ENCODE peak calls at places on chromosomes 7 and 10, in four cellular contexts. One of them, this sample, is unnamed.
A peak's percentile ranks its signal among the peaks of the same experiment; 100 is the strongest.

GRCh38 chr10:28177944-28178637 is 124.8 kb downstream of the MPP7 start:
- DNase-seq in K562: no peak
- DNase-seq in GM12878: no peak
- DNase-seq in SK-N-SH: no peak
- DNase-seq in this sample: no peak

GRCh38 chr10:114506874-114507385 is 102.6 kb upstream of the AFAP1L2 start:
- DNase-seq in SK-N-SH: no peak
- DNase-seq in K562: no peak
- DNase-seq in GM12878: no peak
- DNase-seq in this sample: no peak

GRCh38 chr7:154584352-154585252 is 418.3 kb downstream of the PAXIP1 start:
- DNase-seq in GM12878: no peak
- DNase-seq in K562: peak; percentile 29
- DNase-seq in SK-N-SH: peak; percentile 56
- DNase-seq in this sample: no peak

GRCh38 chr7:44327981-44328380 is 2.6 kb upstream of the CAMK2B start:
- DNase-seq in K562: no peak
- DNase-seq in GM12878: no peak
- DNase-seq in SK-N-SH: peak; percentile 46
- DNase-seq in this sample: no peak

GRCh38 chr10:28910960-28911359 is 233.6 kb downstream of the BAMBI start:
- DNase-seq in SK-N-SH: no peak
- DNase-seq in K562: no peak
- DNase-seq in GM12878: no peak
- DNase-seq in this sample: no peak

GRCh38 chr7:108455833-108456677 is at the start of gene NRCAM:
- DNase-seq in SK-N-SH: peak; percentile 99
- DNase-seq in GM12878: no peak
- DNase-seq in K562: peak; percentile 50
- DNase-seq in this sample: no peak

GRCh38 chr10:100888957-100889356 is 23.8 kb upstream of the SLF2 start:
- DNase-seq in K562: no peak
- DNase-seq in GM12878: no peak
- DNase-seq in SK-N-SH: no peak
- DNase-seq in this sample: no peak

GRCh38 chr10:22053048-22053447 is 49.5 kb upstream of the DNAJC1 start:
- DNase-seq in K562: no peak
- DNase-seq in GM12878: no peak
- DNase-seq in SK-N-SH: no peak
- DNase-seq in this sample: peak; percentile 49

GRCh38 chr10:50561266-50561665 is 62.5 kb downstream of the SGMS1 start:
- DNase-seq in K562: no peak
- DNase-seq in GM12878: no peak
- DNase-seq in SK-N-SH: no peak
- DNase-seq in this sample: no peak

GRCh38 chr7:100122568-100122967 is 3.1 kb downstream of the CNPY4 start:
- DNase-seq in K562: peak; percentile 71
- DNase-seq in SK-N-SH: no peak
- DNase-seq in GM12878: no peak
- DNase-seq in this sample: no peak
- TF ChIP-seq NFIC in K562: peak; percentile 92
- TF ChIP-seq NFIC in SK-N-SH: no peak
- TF ChIP-seq NFIC in GM12878: no peak
- TF ChIP-seq NFIC in this sample: peak; percentile 2

DNA sequence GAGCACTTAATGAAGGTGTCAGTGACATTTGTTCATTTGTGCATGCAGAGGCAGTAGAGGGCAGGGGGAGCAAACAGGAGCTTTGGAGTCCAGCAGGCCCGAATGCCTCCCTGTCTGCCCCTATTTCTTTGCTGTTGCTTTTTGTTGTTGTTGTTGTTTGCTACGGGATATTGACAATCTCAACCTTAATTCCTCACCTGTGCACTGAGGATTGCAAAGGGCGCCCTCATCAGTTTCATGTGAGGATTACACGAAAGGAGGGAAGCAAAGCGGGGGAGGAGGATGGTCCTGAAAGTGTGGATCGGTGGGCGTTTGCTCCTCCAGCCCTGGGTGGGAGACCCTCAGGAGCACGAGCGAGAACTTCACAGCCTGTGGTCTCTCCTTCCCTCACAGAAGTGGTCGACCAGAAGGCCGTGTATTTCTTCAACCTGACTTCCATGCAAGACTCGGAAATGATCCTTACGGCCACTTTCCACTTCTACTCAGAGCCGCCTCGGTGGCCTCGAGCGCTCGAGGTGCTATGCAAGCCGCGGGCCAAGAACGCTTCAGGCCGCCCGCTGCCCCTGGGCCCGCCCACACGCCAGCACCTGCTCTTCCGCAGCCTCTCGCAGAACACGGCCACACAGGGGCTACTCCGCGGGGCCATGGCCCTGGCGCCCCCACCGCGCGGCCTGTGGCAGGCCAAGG is 9.5 kb downstream of the GDF10 start:
- DNase-seq in SK-N-SH: peak; percentile 58
- DNase-seq in K562: no peak
- DNase-seq in GM12878: no peak
- DNase-seq in this sample: no peak
- TF ChIP-seq NFIC in SK-N-SH: no peak
- TF ChIP-seq NFIC in K562: no peak
- TF ChIP-seq NFIC in GM12878: no peak
- TF ChIP-seq NFIC in this sample: no peak

GRCh38 chr7:17772581-17773288 is 167.6 kb downstream of the SNX13 start:
- DNase-seq in SK-N-SH: no peak
- DNase-seq in K562: no peak
- DNase-seq in GM12878: no peak
- DNase-seq in this sample: peak; percentile 5

GRCh38 chr7:17774701-17775288 is 165.5 kb downstream of the SNX13 start:
- DNase-seq in SK-N-SH: no peak
- DNase-seq in GM12878: no peak
- DNase-seq in K562: no peak
- DNase-seq in this sample: no peak

GRCh38 chr7:17774248-17774647 is 166.0 kb downstream of the SNX13 start:
- DNase-seq in GM12878: no peak
- DNase-seq in K562: peak; percentile 19
- DNase-seq in SK-N-SH: no peak
- DNase-seq in this sample: no peak

GRCh38 chr7:17771901-17772408 is 168.3 kb downstream of the SNX13 start:
- DNase-seq in GM12878: no peak
- DNase-seq in K562: no peak
- DNase-seq in SK-N-SH: no peak
- DNase-seq in this sample: no peak

DNA sequence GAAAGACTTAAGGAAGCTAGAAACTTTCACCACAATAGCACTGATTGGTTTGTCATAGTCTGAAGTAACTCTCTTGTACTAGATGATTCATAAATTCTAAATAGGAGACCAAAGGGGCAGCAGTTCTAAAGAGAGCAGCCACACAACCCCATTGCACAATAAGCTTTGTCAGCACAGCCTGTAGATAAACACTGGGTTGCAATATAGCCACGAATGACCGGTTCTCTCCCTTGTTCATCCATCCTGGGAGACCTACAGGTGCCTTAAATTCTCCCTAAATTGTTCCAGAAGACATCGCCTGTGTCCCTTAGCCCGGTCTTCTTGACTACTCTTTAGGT is 167.0 kb downstream of the SNX13 start:
- DNase-seq in GM12878: no peak
- DNase-seq in SK-N-SH: no peak
- DNase-seq in K562: no peak
- DNase-seq in this sample: peak; percentile 70
- TF ChIP-seq NFIC in GM12878: no peak
- TF ChIP-seq NFIC in SK-N-SH: no peak
- TF ChIP-seq NFIC in K562: no peak
- TF ChIP-seq NFIC in this sample: no peak

DNA sequence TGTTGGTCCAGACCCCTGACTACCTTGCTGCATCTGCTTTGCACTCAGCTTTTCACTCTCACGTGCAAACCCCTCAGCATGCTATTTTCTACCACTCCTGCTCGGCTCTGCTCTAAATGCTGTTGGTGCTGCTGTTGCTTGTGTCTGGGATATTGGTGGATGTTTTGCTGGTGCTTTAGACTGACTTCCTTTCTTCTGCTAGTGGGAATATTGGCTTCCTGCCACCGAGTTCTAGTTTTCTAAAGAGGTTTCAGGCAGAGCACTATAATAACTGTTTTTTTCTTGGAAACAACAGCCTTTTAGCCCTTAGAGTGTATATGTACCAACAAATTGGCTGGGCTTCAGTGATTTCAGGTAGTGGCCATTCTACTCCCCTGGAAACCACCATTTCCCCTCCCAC is 27.8 kb downstream of the TMEM236 start:
- DNase-seq in SK-N-SH: no peak
- DNase-seq in K562: no peak
- DNase-seq in GM12878: no peak
- DNase-seq in this sample: no peak
- TF ChIP-seq NFIC in SK-N-SH: no peak
- TF ChIP-seq NFIC in K562: no peak
- TF ChIP-seq NFIC in GM12878: no peak
- TF ChIP-seq NFIC in this sample: no peak

GRCh38 chr7:152176797-152177196 is 151.3 kb downstream of the GALNT11 start:
- DNase-seq in K562: no peak
- DNase-seq in SK-N-SH: no peak
- DNase-seq in GM12878: peak; percentile 55
- DNase-seq in this sample: no peak

GRCh38 chr7:152177696-152178404 is 152.4 kb downstream of the GALNT11 start:
- DNase-seq in GM12878: no peak
- DNase-seq in SK-N-SH: no peak
- DNase-seq in K562: no peak
- DNase-seq in this sample: no peak

GRCh38 chr7:152178405-152179058 is 153.1 kb downstream of the GALNT11 start:
- DNase-seq in K562: no peak
- DNase-seq in SK-N-SH: no peak
- DNase-seq in GM12878: no peak
- DNase-seq in this sample: no peak

DNA sequence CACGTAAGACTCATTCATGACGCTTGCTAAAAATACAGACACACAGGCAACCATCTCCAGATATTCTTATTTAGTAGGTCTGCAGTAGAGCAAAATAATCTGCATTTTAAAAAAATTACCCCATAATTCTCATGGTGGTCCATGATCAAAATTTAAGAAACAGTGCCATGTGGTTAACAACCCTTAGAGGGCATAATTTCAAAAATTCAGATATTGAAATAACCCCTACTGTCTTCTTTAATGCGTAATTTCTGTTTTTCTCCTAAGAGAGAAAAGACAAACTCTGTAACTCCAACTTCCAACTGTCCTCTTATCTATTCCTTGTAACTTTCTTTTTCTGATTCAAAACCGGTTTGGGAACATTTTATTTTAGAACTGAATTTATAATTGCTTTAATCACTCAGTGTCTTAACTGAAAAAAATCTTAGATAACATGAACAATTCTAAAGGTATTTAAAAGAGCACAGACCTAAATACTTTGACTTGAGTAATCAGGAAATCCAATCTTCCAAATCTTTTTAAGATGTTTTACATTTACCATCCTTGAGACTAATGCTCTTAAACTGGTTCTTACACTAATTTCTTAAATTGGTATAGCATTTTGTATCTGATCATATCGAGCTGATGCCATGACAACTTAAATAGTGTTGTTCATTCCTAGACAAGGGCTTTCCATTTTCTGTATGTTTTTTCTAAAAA is 148.0 kb downstream of the GALNT11 start:
- DNase-seq in GM12878: no peak
- DNase-seq in K562: no peak
- DNase-seq in SK-N-SH: no peak
- DNase-seq in this sample: no peak
- TF ChIP-seq NFIC in GM12878: no peak
- TF ChIP-seq NFIC in K562: no peak
- TF ChIP-seq NFIC in SK-N-SH: no peak
- TF ChIP-seq NFIC in this sample: no peak

GRCh38 chr10:71068811-71069411 is 143.5 kb upstream of the UNC5B start:
- DNase-seq in SK-N-SH: peak; percentile 63
- DNase-seq in K562: no peak
- DNase-seq in GM12878: no peak
- DNase-seq in this sample: no peak

GRCh38 chr10:71064413-71065118 is 147.8 kb upstream of the UNC5B start:
- DNase-seq in GM12878: no peak
- DNase-seq in SK-N-SH: no peak
- DNase-seq in K562: peak; percentile 14
- DNase-seq in this sample: peak; percentile 5

GRCh38 chr10:71066600-71066999 is 145.8 kb upstream of the UNC5B start:
- DNase-seq in SK-N-SH: no peak
- DNase-seq in GM12878: no peak
- DNase-seq in K562: no peak
- DNase-seq in this sample: no peak

GRCh38 chr10:71065659-71066058 is 146.7 kb upstream of the UNC5B start:
- DNase-seq in SK-N-SH: no peak
- DNase-seq in K562: no peak
- DNase-seq in GM12878: no peak
- DNase-seq in this sample: no peak

GRCh38 chr10:71067098-71067760 is 145.1 kb upstream of the UNC5B start:
- DNase-seq in SK-N-SH: peak; percentile 79
- DNase-seq in K562: no peak
- DNase-seq in GM12878: no peak
- DNase-seq in this sample: no peak
- TF ChIP-seq NFIC in SK-N-SH: no peak
- TF ChIP-seq NFIC in K562: peak; percentile 67
- TF ChIP-seq NFIC in GM12878: no peak
- TF ChIP-seq NFIC in this sample: no peak

DNA sequence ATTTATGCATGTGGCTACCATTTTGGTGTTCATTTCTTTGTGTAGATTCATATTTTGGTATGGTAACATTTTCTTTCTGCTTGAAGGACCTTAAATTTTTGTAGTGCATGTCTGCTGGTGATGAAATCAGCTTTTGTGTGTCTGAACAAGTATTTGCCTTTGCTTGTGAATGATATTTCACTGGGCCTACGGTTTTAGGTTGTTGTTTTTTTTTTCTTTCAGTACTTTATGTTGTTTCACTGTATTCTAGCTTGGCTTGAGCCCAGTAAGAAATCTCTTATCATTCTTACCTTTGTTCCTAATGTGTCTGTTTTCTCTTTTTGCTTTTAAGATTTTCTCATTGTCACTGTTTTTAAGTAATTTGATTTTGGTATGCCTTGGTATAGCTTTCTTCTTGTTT is 31.9 kb downstream of the SAMD8 start:
- DNase-seq in SK-N-SH: no peak
- DNase-seq in K562: no peak
- DNase-seq in GM12878: no peak
- DNase-seq in this sample: no peak
- TF ChIP-seq NFIC in SK-N-SH: no peak
- TF ChIP-seq NFIC in K562: peak; percentile 54
- TF ChIP-seq NFIC in GM12878: no peak
- TF ChIP-seq NFIC in this sample: no peak